ENCODE peak calls at places on chromosomes 13 and 19, in seven cellular contexts. A is astrocyte of the hippocampus; M is GM04504; B is iPS-NIHi11; O is caudate nucleus; P is fibroblast of lung; D is effector CD4-positive, alpha-beta T cell. R is an unnamed sample.

GRCh38 chr13:46489586-46490023 is 63.4 kb upstream of the LRCH1 start:
- DNase-seq in O (no peak), M (peak), B (no peak), A (peak), D (no peak), P (peak), R (peak)

GRCh38 chr19:7063339-7063738 is 4.9 kb upstream of the MBD3L3 start:
- DNase-seq in B (no peak), P (no peak), M (no peak), A (no peak), O (no peak), D (no peak), R (no peak)

GRCh38 chr13:23985846-23986245 is 88.5 kb upstream of the C1QTNF9B start:
- DNase-seq in P (no peak), B (no peak), D (no peak), M (no peak), A (no peak), O (no peak), R (no peak)

GRCh38 chr19:35023428-35023827 is 6.8 kb upstream of the SCN1B start:
- DNase-seq in M (no peak), A (no peak), P (no peak), O (no peak), D (no peak), B (no peak), R (no peak)

GRCh38 chr19:21587117-21587461 is 81.7 kb downstream of the ZNF429 start:
- DNase-seq in D (no peak), A (no peak), B (no peak), O (no peak), P (no peak), M (no peak), R (no peak)

GRCh38 chr13:72530471-72530870 is 197.0 kb downstream of the MZT1 start:
- DNase-seq in M (peak), D (no peak), P (peak), O (no peak), A (peak), B (no peak), R (no peak)

GRCh38 chr13:25468330-25469178 is 96.8 kb downstream of the ATP8A2 start:
- DNase-seq in O (no peak), P (peak), M (no peak), B (peak), D (no peak), A (peak), R (no peak)

GRCh38 chr19:4636151-4636717 is 3.1 kb upstream of the TNFAIP8L1 start:
- DNase-seq in B (peak), P (peak), D (peak), A (peak), M (no peak), O (peak), R (no peak)

GRCh38 chr13:74210693-74211393 is 76.6 kb upstream of the KLF12 start:
- DNase-seq in B (no peak), A (peak), M (peak), D (no peak), O (no peak), P (peak), R (peak)

GRCh38 chr13:32587774-32588165 is 1.5 kb downstream of the PDS5B start:
- DNase-seq in P (peak), D (no peak), B (no peak), O (no peak), M (no peak), A (peak), R (no peak)

GRCh38 chr13:98835156-98835555 is 82.7 kb upstream of the SLC15A1 start:
- DNase-seq in P (no peak), A (no peak), O (no peak), D (no peak), M (no peak), B (no peak), R (no peak)

GRCh38 chr13:44236370-44236769 is 137.3 kb upstream of the SERP2 start:
- DNase-seq in O (no peak), A (peak), M (no peak), B (no peak), D (no peak), P (no peak), R (no peak)

GRCh38 chr13:30862707-30863106 is 43.4 kb upstream of the MEDAG start:
- DNase-seq in O (no peak), P (peak), B (no peak), M (no peak), A (peak), D (no peak), R (no peak)

GRCh38 chr13:52159159-52159982 is at the start of gene NEK3:
- DNase-seq in P (peak), D (peak), B (peak), A (peak), O (peak), M (peak), R (peak)

GRCh38 chr13:112760440-112760839 is 70.6 kb downstream of the ATP11A start:
- DNase-seq in O (no peak), A (no peak), P (peak), M (no peak), B (no peak), D (no peak), R (no peak)

GRCh38 chr19:373391-374182 is 29.0 kb upstream of the MIER2 start:
- DNase-seq in P (no peak), O (no peak), B (no peak), M (no peak), A (no peak), D (no peak), R (no peak)

GRCh38 chr13:43129511-43130130 is 106.2 kb downstream of the DNAJC15 start:
- DNase-seq in D (no peak), M (no peak), P (peak), A (peak), O (peak), B (no peak), R (no peak)

GRCh38 chr13:26719356-26719945 is 41.1 kb downstream of the GPR12 start:
- DNase-seq in P (no peak), B (peak), A (no peak), D (no peak), O (no peak), M (no peak), R (no peak)

GRCh38 chr13:22126433-22127021 is 455.7 kb downstream of the FGF9 start:
- DNase-seq in A (no peak), D (no peak), B (no peak), M (no peak), P (no peak), O (no peak), R (no peak)

GRCh38 chr13:43805071-43805468 is 18.3 kb upstream of the ENOX1 start:
- DNase-seq in A (peak), B (no peak), P (peak), M (peak), O (peak), D (no peak), R (peak)

GRCh38 chr19:45884682-45885555 is 1.0 kb downstream of the IRF2BP1 start:
- DNase-seq in M (no peak), D (no peak), P (no peak), A (peak), O (no peak), B (no peak), R (no peak)

GRCh38 chr19:38228491-38229439 is 4.7 kb upstream of the DPF1 start:
- DNase-seq in A (peak), B (peak), O (peak), D (no peak), M (no peak), P (no peak), R (no peak)

GRCh38 chr13:101455863-101456262 is 3.4 kb downstream of the ITGBL1 start:
- DNase-seq in M (peak), O (no peak), P (peak), B (no peak), D (no peak), A (peak), R (peak)

GRCh38 chr13:67147257-67148218 is 82.6 kb downstream of the PCDH9 start:
- DNase-seq in O (no peak), A (peak), M (peak), P (peak), D (no peak), B (peak), R (peak)

GRCh38 chr19:58479303-58479702 is 3.2 kb downstream of the ZNF446 start:
- DNase-seq in O (no peak), P (no peak), M (no peak), B (no peak), A (no peak), D (no peak), R (no peak)

GRCh38 chr13:78658630-78659449 is at the start of gene OBI1:
- DNase-seq in P (peak), B (peak), O (peak), D (peak), A (peak), M (peak), R (peak)

GRCh38 chr13:25462301-25463125 is 90.7 kb downstream of the ATP8A2 start:
- DNase-seq in P (no peak), M (no peak), B (no peak), O (no peak), D (no peak), A (no peak), R (no peak)

GRCh38 chr19:14383556-14383897 is 2.3 kb downstream of the ADGRE5 start:
- DNase-seq in M (peak), A (no peak), P (no peak), B (no peak), O (no peak), D (no peak), R (no peak)

GRCh38 chr13:101624210-101624922 is 171.9 kb downstream of the ITGBL1 start:
- DNase-seq in P (no peak), O (peak), A (peak), B (no peak), D (no peak), M (no peak), R (no peak)

GRCh38 chr19:2540646-2541454 is 64.9 kb downstream of the GADD45B start:
- DNase-seq in D (no peak), M (peak), B (peak), A (peak), O (no peak), P (peak), R (peak)

R was measured in astrocyte of the cerebellum.